ENCODE peak calls at places on chromosome 16, in ten cellular contexts. One of them, this sample, is unnamed.
A peak's percentile ranks its signal among the peaks of the same experiment; 100 is the strongest.

GRCh38 chr16:63461248-63461841 is 1425.1 kb upstream of the CDH8 start:
- DNase-seq in left ventricle myocardium inferior: no peak
- DNase-seq in AG04450: no peak
- DNase-seq in AG09319: peak; percentile 10
- DNase-seq in Panc1: peak; percentile 10
- DNase-seq in body of pancreas: peak; percentile 31
- DNase-seq in fibroblast of lung: peak; percentile 36
- DNase-seq in cardiac muscle cell: peak; percentile 68
- DNase-seq in nephron progenitor cell: peak; percentile 42
- DNase-seq in tibial artery: no peak
- DNase-seq in this sample: peak; percentile 12

GRCh38 chr16:55471448-55472097 is 7.4 kb upstream of the MMP2 start:
- DNase-seq in left ventricle myocardium inferior: no peak
- DNase-seq in AG04450: peak; percentile 51
- DNase-seq in AG09319: no peak
- DNase-seq in Panc1: no peak
- DNase-seq in body of pancreas: no peak
- DNase-seq in fibroblast of lung: peak; percentile 92
- DNase-seq in cardiac muscle cell: peak; percentile 81
- DNase-seq in nephron progenitor cell: no peak
- DNase-seq in tibial artery: peak; percentile 38
- DNase-seq in this sample: no peak

GRCh38 chr16:2884041-2884451 is 1.0 kb downstream of the FLYWCH2 start:
- DNase-seq in left ventricle myocardium inferior: no peak
- DNase-seq in AG04450: no peak
- DNase-seq in AG09319: no peak
- DNase-seq in Panc1: no peak
- DNase-seq in body of pancreas: no peak
- DNase-seq in fibroblast of lung: no peak
- DNase-seq in cardiac muscle cell: peak; percentile 13
- DNase-seq in nephron progenitor cell: no peak
- DNase-seq in tibial artery: peak; percentile 60
- DNase-seq in this sample: no peak

GRCh38 chr16:81461756-81462155 is 17.1 kb downstream of the CMIP start:
- DNase-seq in left ventricle myocardium inferior: no peak
- DNase-seq in AG04450: no peak
- DNase-seq in AG09319: no peak
- DNase-seq in Panc1: no peak
- DNase-seq in body of pancreas: no peak
- DNase-seq in fibroblast of lung: no peak
- DNase-seq in cardiac muscle cell: no peak
- DNase-seq in nephron progenitor cell: no peak
- DNase-seq in tibial artery: no peak
- DNase-seq in this sample: no peak

GRCh38 chr16:20850981-20851380 is 44.7 kb downstream of the REXO5 start:
- DNase-seq in left ventricle myocardium inferior: no peak
- DNase-seq in AG04450: no peak
- DNase-seq in AG09319: no peak
- DNase-seq in Panc1: no peak
- DNase-seq in body of pancreas: no peak
- DNase-seq in fibroblast of lung: peak; percentile 23
- DNase-seq in cardiac muscle cell: peak; percentile 35
- DNase-seq in nephron progenitor cell: no peak
- DNase-seq in tibial artery: no peak
- DNase-seq in this sample: no peak

GRCh38 chr16:24838554-24839266 is 7.1 kb upstream of the SLC5A11 start:
- DNase-seq in left ventricle myocardium inferior: no peak
- DNase-seq in AG04450: no peak
- DNase-seq in AG09319: no peak
- DNase-seq in Panc1: no peak
- DNase-seq in body of pancreas: peak; percentile 37
- DNase-seq in fibroblast of lung: peak; percentile 73
- DNase-seq in cardiac muscle cell: peak; percentile 84
- DNase-seq in nephron progenitor cell: no peak
- DNase-seq in tibial artery: peak; percentile 80
- DNase-seq in this sample: no peak

GRCh38 chr16:27321013-27321960 is 7.5 kb downstream of the IL4R start:
- DNase-seq in left ventricle myocardium inferior: no peak
- DNase-seq in AG04450: no peak
- DNase-seq in AG09319: no peak
- DNase-seq in Panc1: no peak
- DNase-seq in body of pancreas: no peak
- DNase-seq in fibroblast of lung: peak; percentile 63
- DNase-seq in cardiac muscle cell: no peak
- DNase-seq in nephron progenitor cell: no peak
- DNase-seq in tibial artery: no peak
- DNase-seq in this sample: no peak

GRCh38 chr16:3612510-3613466 is 1.4 kb upstream of the SLX4 start:
- DNase-seq in left ventricle myocardium inferior: no peak
- DNase-seq in AG04450: no peak
- DNase-seq in AG09319: no peak
- DNase-seq in Panc1: no peak
- DNase-seq in body of pancreas: no peak
- DNase-seq in fibroblast of lung: no peak
- DNase-seq in cardiac muscle cell: no peak
- DNase-seq in nephron progenitor cell: no peak
- DNase-seq in tibial artery: no peak
- DNase-seq in this sample: no peak

GRCh38 chr16:426115-426905 is 861 bp downstream of the RAB11FIP3 start:
- DNase-seq in left ventricle myocardium inferior: no peak
- DNase-seq in AG04450: no peak
- DNase-seq in AG09319: no peak
- DNase-seq in Panc1: no peak
- DNase-seq in body of pancreas: peak; percentile 90
- DNase-seq in fibroblast of lung: no peak
- DNase-seq in cardiac muscle cell: no peak
- DNase-seq in nephron progenitor cell: peak; percentile 38
- DNase-seq in tibial artery: peak; percentile 68
- DNase-seq in this sample: peak; percentile 41

GRCh38 chr16:53052519-53053501 is at the start of gene CHD9NB:
- DNase-seq in left ventricle myocardium inferior: no peak
- DNase-seq in AG04450: peak; percentile 61
- DNase-seq in AG09319: peak; percentile 78
- DNase-seq in Panc1: no peak
- DNase-seq in body of pancreas: no peak
- DNase-seq in fibroblast of lung: peak; percentile 92
- DNase-seq in cardiac muscle cell: peak; percentile 86
- DNase-seq in nephron progenitor cell: no peak
- DNase-seq in tibial artery: no peak
- DNase-seq in this sample: no peak

GRCh38 chr16:86928517-86929148 is 350.3 kb downstream of the FOXL1 start:
- DNase-seq in left ventricle myocardium inferior: no peak
- DNase-seq in AG04450: no peak
- DNase-seq in AG09319: no peak
- DNase-seq in Panc1: no peak
- DNase-seq in body of pancreas: no peak
- DNase-seq in fibroblast of lung: no peak
- DNase-seq in cardiac muscle cell: peak; percentile 41
- DNase-seq in nephron progenitor cell: no peak
- DNase-seq in tibial artery: no peak
- DNase-seq in this sample: no peak

DNA sequence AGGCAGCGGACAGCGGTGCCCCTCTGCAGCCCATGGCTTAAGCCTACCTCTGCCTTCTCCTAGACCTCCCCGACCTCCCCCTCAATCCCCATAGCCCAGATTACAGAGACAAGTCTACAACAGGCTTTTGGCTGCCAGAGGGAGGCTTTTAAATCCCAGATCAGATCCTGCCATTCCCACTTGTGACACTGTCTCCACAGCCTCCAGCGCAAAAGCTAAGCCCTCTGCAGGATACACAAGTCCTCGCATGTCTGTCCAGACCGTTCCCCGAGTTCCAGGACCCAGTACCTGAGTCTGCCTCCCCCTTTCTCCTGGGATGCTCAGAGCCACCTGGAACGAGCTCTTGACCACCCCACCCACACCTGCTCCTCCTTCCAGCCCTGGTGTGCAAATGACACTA is 31.2 kb downstream of the VAC14 start:
- DNase-seq in left ventricle myocardium inferior: no peak
- DNase-seq in AG04450: no peak
- DNase-seq in AG09319: no peak
- DNase-seq in Panc1: no peak
- DNase-seq in body of pancreas: no peak
- DNase-seq in fibroblast of lung: no peak
- DNase-seq in cardiac muscle cell: no peak
- DNase-seq in nephron progenitor cell: no peak
- DNase-seq in tibial artery: no peak
- DNase-seq in this sample: no peak
- TF ChIP-seq CTCF in left ventricle myocardium inferior: no peak
- TF ChIP-seq CTCF in AG04450: no peak
- TF ChIP-seq CTCF in AG09319: no peak
- TF ChIP-seq CTCF in Panc1: no peak
- TF ChIP-seq CTCF in body of pancreas: no peak
- TF ChIP-seq CTCF in fibroblast of lung: no peak
- TF ChIP-seq CTCF in cardiac muscle cell: no peak
- TF ChIP-seq CTCF in nephron progenitor cell: no peak
- TF ChIP-seq CTCF in tibial artery: no peak
- TF ChIP-seq CTCF in this sample: no peak

GRCh38 chr16:58345574-58346354 is 46.5 kb upstream of the GINS3 start:
- DNase-seq in left ventricle myocardium inferior: no peak
- DNase-seq in AG04450: no peak
- DNase-seq in AG09319: no peak
- DNase-seq in Panc1: no peak
- DNase-seq in body of pancreas: no peak
- DNase-seq in fibroblast of lung: no peak
- DNase-seq in cardiac muscle cell: peak; percentile 4
- DNase-seq in nephron progenitor cell: no peak
- DNase-seq in tibial artery: no peak
- DNase-seq in this sample: no peak
- TF ChIP-seq CTCF in left ventricle myocardium inferior: peak; percentile 41
- TF ChIP-seq CTCF in AG04450: peak; percentile 19
- TF ChIP-seq CTCF in AG09319: peak; percentile 13
- TF ChIP-seq CTCF in Panc1: peak; percentile 41
- TF ChIP-seq CTCF in body of pancreas: peak; percentile 10
- TF ChIP-seq CTCF in fibroblast of lung: no peak
- TF ChIP-seq CTCF in cardiac muscle cell: peak; percentile 25
- TF ChIP-seq CTCF in nephron progenitor cell: no peak
- TF ChIP-seq CTCF in tibial artery: no peak
- TF ChIP-seq CTCF in this sample: no peak

DNA sequence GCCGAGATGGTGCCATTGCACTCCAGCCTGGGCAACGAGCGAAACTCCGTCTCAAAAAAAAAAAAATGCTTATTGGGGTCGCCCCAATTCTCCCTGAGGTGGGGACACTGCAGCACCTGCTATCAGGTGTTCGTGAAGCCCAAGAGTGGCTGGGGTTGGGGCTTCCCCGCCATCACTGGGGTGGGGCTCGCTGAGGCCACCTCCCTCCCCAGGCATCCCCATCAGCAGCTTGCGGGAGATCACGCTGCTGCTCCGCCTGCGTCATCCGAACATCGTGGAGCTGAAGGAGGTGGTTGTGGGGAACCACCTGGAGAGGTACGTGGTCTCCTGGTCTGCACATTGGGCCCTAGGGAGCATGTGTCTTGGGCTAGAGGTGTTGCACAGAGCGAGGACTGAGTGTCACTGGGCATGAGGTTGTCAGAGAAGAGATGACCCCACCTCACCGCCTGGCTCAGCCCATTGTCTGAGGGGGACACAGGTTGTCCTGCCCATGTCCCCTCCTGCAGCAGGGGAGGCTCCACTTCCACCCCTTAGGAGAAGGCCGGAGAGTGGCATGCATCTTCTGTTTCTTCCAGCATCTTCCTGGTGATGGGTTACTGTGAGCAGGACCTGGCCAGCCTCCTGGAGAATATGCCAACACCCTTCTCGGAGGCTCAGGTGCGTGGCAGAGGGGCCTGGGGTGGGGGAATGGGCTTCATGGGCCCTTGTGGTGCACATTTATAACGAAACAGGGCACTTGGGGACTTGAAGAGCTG is 4.9 kb downstream of the CDK10 start:
- DNase-seq in left ventricle myocardium inferior: no peak
- DNase-seq in AG04450: no peak
- DNase-seq in AG09319: no peak
- DNase-seq in Panc1: no peak
- DNase-seq in body of pancreas: no peak
- DNase-seq in fibroblast of lung: no peak
- DNase-seq in cardiac muscle cell: no peak
- DNase-seq in nephron progenitor cell: no peak
- DNase-seq in tibial artery: no peak
- DNase-seq in this sample: no peak
- TF ChIP-seq CTCF in left ventricle myocardium inferior: no peak
- TF ChIP-seq CTCF in AG04450: no peak
- TF ChIP-seq CTCF in AG09319: no peak
- TF ChIP-seq CTCF in Panc1: no peak
- TF ChIP-seq CTCF in body of pancreas: no peak
- TF ChIP-seq CTCF in fibroblast of lung: no peak
- TF ChIP-seq CTCF in cardiac muscle cell: no peak
- TF ChIP-seq CTCF in nephron progenitor cell: no peak
- TF ChIP-seq CTCF in tibial artery: no peak
- TF ChIP-seq CTCF in this sample: no peak

DNA sequence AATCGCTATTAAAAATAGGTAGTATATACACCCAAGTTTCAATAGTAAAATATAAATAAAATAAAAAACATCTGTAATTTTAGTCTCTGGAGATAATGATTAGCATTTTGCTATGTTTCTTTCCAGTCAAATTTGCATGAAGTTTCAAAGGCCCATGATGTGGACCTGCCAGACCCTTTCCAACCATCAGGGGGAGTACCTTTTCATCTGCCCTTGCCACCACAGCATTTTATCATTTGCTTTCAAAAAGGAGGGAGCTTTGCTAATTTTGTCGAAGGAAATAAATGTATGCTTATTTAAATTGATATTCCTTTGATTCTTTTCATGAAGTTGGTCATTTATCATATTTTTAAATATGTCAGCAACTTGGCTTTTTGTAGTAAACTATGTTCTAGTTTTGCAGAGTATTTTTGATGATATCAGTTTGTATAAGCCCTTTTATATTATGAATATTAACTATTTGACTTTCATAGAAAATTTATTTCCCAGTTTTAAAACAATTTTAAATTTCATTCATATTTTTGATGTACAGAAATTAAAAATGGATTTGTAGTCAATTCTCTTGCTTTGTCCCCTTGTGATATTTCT is 115.2 kb upstream of the NETO2 start:
- DNase-seq in left ventricle myocardium inferior: no peak
- DNase-seq in AG04450: peak; percentile 2
- DNase-seq in AG09319: no peak
- DNase-seq in Panc1: peak; percentile 15
- DNase-seq in body of pancreas: no peak
- DNase-seq in fibroblast of lung: peak; percentile 6
- DNase-seq in cardiac muscle cell: peak; percentile 42
- DNase-seq in nephron progenitor cell: no peak
- DNase-seq in tibial artery: no peak
- DNase-seq in this sample: no peak
- TF ChIP-seq CTCF in left ventricle myocardium inferior: peak; percentile 68
- TF ChIP-seq CTCF in AG04450: peak; percentile 79
- TF ChIP-seq CTCF in AG09319: peak; percentile 62
- TF ChIP-seq CTCF in Panc1: peak; percentile 70
- TF ChIP-seq CTCF in body of pancreas: peak; percentile 31
- TF ChIP-seq CTCF in fibroblast of lung: peak; percentile 68
- TF ChIP-seq CTCF in cardiac muscle cell: peak; percentile 85
- TF ChIP-seq CTCF in nephron progenitor cell: peak; percentile 50
- TF ChIP-seq CTCF in tibial artery: peak; percentile 20
- TF ChIP-seq CTCF in this sample: peak; percentile 64

This sample was measured in progenitor cell of endocrine pancreas.